ENCODE peak calls at places on chromosomes 11 and 22, in six cellular contexts. Y, L, C, H, E and X are unnamed samples.

GRCh38 chr11:128939591-128939990 is 3.1 kb downstream of the TP53AIP1 start:
- DNase-seq in Y (no peak), L (no peak), C (no peak), H (no peak), E (no peak), X (no peak)

GRCh38 chr11:76669901-76670474 is 559 bp downstream of the LRRC32 start:
- DNase-seq in Y (no peak), L (no peak), C (peak), H (no peak), E (no peak), X (no peak)

GRCh38 chr11:118938491-118939411 is 13.0 kb upstream of the BCL9L start:
- DNase-seq in Y (no peak), L (no peak), C (no peak), H (no peak), E (peak), X (no peak)

GRCh38 chr22:30472994-30473720 is 1.3 kb upstream of the SEC14L3 start:
- DNase-seq in Y (no peak), L (no peak), C (no peak), H (no peak), E (no peak), X (no peak)

GRCh38 chr11:119472186-119472855 is 49.3 kb upstream of the THY1 start:
- DNase-seq in Y (no peak), L (no peak), C (no peak), H (no peak), E (peak), X (no peak)

GRCh38 chr11:11876458-11876857 is 34.7 kb downstream of the USP47 start:
- DNase-seq in Y (peak), L (no peak), C (no peak), H (no peak), E (peak), X (peak)

GRCh38 chr22:50218996-50219727 is 18.4 kb downstream of the SELENOO start:
- DNase-seq in Y (peak), L (no peak), C (peak), H (no peak), E (peak), X (peak)

GRCh38 chr11:57798905-57799559 is 37.4 kb downstream of the CTNND1 start:
- DNase-seq in Y (peak), L (no peak), C (peak), H (no peak), E (peak), X (peak)

GRCh38 chr22:49826603-49827306 is 918 bp downstream of the BRD1 start:
- DNase-seq in Y (peak), L (no peak), C (peak), H (no peak), E (no peak), X (peak)

GRCh38 chr22:29904020-29904419 is 21.0 kb downstream of the MTMR3 start:
- DNase-seq in Y (no peak), L (no peak), C (no peak), H (no peak), E (no peak), X (no peak)

GRCh38 chr11:27882066-27882697 is 181.9 kb upstream of the BDNF start:
- DNase-seq in Y (no peak), L (no peak), C (no peak), H (no peak), E (no peak), X (no peak)

GRCh38 chr11:118691926-118692830 is 12.7 kb upstream of the TREH start:
- DNase-seq in Y (no peak), L (no peak), C (no peak), H (peak), E (peak), X (peak)

GRCh38 chr11:44036811-44037657 is 10.7 kb upstream of the ACCSL start:
- DNase-seq in Y (peak), L (peak), C (peak), H (peak), E (peak), X (peak)

GRCh38 chr11:124884869-124885479 is 12.7 kb downstream of the ROBO4 start:
- DNase-seq in Y (no peak), L (no peak), C (peak), H (no peak), E (no peak), X (no peak)

GRCh38 chr11:62545437-62546243 is 966 bp downstream of the AHNAK start:
- DNase-seq in Y (peak), L (peak), C (peak), H (no peak), E (peak), X (peak)

GRCh38 chr11:3341298-3341697 is 37.6 kb downstream of the ZNF195 start:
- DNase-seq in Y (peak), L (no peak), C (peak), H (no peak), E (peak), X (peak)

GRCh38 chr11:120339394-120339890 is 3.2 kb downstream of the ARHGEF12 start:
- DNase-seq in Y (peak), L (no peak), C (peak), H (no peak), E (peak), X (no peak)

GRCh38 chr11:93288079-93288478 is 42.5 kb upstream of the DEUP1 start:
- DNase-seq in Y (no peak), L (no peak), C (no peak), H (peak), E (no peak), X (no peak)

GRCh38 chr11:46712874-46713576 is 6.0 kb upstream of the F2 start:
- DNase-seq in Y (no peak), L (no peak), C (no peak), H (no peak), E (no peak), X (no peak)

GRCh38 chr11:10592331-10592730 is 23.9 kb upstream of the LYVE1 start:
- DNase-seq in Y (no peak), L (no peak), C (peak), H (no peak), E (no peak), X (peak)

GRCh38 chr11:33830903-33831648 is 56.8 kb upstream of the FBXO3 start:
- DNase-seq in Y (no peak), L (no peak), C (no peak), H (no peak), E (no peak), X (no peak)

GRCh38 chr11:130001491-130002351 is 914 bp downstream of the PRDM10 start:
- DNase-seq in Y (peak), L (peak), C (peak), H (no peak), E (peak), X (peak)

GRCh38 chr11:10164621-10165020 is 129.4 kb downstream of the SBF2 start:
- DNase-seq in Y (no peak), L (no peak), C (no peak), H (no peak), E (no peak), X (no peak)

GRCh38 chr11:118912742-118913410 is 12.8 kb downstream of the BCL9L start:
- DNase-seq in Y (peak), L (no peak), C (peak), H (peak), E (no peak), X (peak)

GRCh38 chr11:795638-796564 is 2.2 kb downstream of the SLC25A22 start:
- DNase-seq in Y (peak), L (no peak), C (peak), H (no peak), E (peak), X (peak)
- TF ChIP-seq MYC in Y (no peak), L (no peak), C (peak), H (no peak), E (peak), X (no peak)

DNA sequence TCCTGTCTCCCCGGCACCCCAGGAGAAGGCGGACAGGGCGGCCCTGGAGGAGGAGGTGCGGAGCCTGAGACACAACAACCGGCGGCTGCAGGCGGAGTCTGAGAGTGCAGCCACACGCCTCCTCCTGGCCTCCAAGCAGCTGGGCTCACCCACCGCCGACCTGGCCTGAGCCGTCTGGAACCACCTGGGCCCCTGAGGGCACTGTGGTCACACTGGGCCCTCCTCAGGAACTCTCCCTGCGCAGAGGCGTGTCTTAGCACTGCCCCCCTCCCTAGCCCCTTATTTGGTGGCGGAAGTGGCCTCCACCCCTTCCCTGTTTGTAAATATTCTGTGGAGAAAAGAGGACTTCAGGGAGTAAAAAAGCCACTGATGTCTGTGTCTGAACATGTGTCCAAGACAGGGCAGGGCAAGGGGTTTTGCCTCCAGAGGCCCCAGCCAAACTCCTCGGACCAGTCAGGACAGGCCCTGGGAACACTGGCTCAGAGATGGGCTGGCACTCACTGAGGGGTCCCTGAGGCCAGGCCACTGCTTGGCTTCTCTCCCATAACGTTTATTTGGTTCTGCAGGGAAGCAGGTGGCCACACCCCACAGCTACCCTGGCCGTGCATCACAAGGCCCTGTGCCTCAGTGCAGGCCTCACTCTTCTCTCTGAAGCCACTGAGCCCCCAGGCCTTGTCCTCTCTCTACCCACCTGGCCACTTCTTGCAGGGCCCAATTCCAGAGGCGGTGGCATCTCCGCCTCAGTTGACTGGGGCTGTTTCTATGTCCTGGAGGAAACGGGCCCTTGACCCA is 12.0 kb downstream of the RELA start:
- DNase-seq in Y (no peak), L (no peak), C (no peak), H (no peak), E (no peak), X (no peak)
- TF ChIP-seq MAX in Y (no peak), L (no peak), C (no peak), H (no peak), E (no peak), X (no peak)

DNA sequence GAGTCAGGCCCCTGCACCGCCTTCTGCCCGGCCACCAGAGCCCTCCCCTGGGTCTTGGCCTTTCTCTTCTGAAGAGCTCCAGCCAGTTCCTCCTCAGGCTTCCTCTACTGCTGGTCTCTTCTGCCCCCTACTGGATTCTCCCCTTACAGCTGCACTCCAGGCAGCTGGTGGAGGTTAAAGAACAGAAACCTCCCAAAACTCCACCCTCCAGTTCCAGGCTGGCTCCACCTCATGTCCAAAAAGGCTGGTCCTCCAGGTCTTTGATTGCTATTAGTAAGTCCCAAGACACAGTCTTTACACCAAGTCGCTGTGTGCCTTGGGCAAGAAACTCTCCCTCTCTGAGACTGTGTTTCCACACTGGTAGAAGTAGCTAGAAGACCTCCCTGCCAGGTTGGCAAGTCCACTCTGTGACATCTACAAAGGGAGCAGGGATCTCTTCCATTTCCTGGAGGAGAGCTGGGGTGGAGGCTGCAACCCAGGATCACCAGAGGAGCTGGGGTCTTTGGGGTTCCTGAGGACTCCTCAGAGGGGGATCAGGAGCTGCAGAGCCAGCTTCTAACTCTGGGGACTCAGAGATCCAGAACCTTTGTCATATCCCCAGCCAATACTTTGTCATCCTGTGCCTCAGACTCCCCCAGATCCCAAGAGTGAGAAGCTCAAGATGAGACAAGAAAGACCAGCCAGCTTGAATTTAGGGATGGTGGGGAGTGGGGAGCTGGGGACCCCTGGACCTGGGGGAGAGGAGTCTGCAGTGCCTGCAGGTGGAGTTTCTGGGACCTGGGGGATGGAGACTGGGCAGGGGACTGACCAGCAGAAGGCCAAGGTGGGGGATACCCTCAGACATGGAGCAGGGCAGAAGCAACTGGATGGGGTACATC is 3.4 kb upstream of the IGLL5 start:
- DNase-seq in Y (peak), L (peak), C (peak), H (no peak), E (peak), X (peak)
- TF ChIP-seq CTCF in Y (no peak), L (peak), C (peak), H (no peak), E (peak), X (peak)

GRCh38 chr11:75273989-75274391 is 33.4 kb downstream of the TPBGL start:
- DNase-seq in Y (no peak), L (no peak), C (no peak), H (no peak), E (no peak), X (no peak)
- TF ChIP-seq MYC in Y (no peak), L (no peak), C (no peak), H (no peak), E (no peak), X (no peak)

GRCh38 chr11:112885744-112886706 is 75.2 kb upstream of the NCAM1 start:
- DNase-seq in Y (no peak), L (no peak), C (no peak), H (no peak), E (no peak), X (no peak)

GRCh38 chr11:112881461-112881860 is 79.8 kb upstream of the NCAM1 start:
- DNase-seq in Y (peak), L (peak), C (no peak), H (no peak), E (no peak), X (no peak)

GRCh38 chr11:112880454-112880853 is 80.8 kb upstream of the NCAM1 start:
- DNase-seq in Y (no peak), L (no peak), C (no peak), H (no peak), E (no peak), X (no peak)

GRCh38 chr11:112884012-112884767 is 77.0 kb upstream of the NCAM1 start:
- DNase-seq in Y (no peak), L (no peak), C (no peak), H (no peak), E (no peak), X (no peak)

GRCh38 chr11:112882494-112883381 is 78.5 kb upstream of the NCAM1 start:
- DNase-seq in Y (no peak), L (no peak), C (no peak), H (no peak), E (no peak), X (no peak)
- TF ChIP-seq MAX in Y (no peak), L (no peak), C (no peak), H (no peak), E (no peak), X (no peak)

DNA sequence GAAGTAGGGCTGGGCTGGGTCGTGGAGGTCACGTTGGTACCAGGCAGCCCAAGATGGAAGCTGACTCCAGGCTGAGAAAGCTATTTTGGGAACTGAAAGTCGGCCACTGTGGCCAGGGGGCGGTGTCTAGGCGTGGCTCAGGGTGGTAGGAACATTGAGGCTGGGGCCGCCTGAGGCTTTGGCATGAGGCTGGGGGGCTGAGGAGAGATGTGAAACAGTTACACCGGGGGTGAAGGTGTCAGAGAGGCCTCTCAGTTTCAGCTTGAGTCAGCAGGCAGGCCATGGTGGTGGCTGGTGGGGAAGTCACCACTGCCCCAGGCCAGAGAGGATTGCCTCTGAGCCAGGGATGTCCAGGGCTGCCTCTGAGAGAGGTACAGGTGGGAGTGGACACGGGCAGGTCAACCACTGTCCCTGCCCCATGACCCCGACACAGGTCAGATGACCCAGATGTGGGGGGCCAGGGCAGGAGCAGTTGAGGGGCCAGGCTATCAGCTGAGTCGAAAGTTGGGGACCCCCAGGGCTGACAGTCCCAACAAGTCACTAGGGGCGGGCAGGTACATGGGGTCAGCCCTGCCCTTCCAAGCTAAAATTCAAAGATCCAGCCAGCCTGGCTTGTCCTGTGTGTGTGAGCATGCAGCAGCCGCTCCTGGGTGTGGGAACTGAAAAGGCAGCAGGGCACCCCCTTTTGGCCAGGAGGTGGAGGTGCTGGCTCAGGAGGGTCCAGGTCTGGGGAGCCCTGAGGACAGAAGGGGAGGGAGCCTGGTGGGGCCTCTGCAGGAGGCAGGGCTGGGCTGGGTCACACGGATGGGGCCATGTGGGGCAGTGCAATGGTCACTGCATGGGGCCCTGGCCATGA is 7.2 kb downstream of the KCNK7 start:
- DNase-seq in Y (peak), L (peak), C (peak), H (peak), E (peak), X (peak)
- TF ChIP-seq CTCF in Y (peak), L (peak), C (peak), H (peak), E (peak), X (peak)